ENCODE peak calls at places on chromosome 3, in seven cellular contexts. M is GM23338, B is HL-60, X is Panc1, W is suprapubic skin, T is spleen, Z is transverse colon. P is an unnamed sample.

GRCh38 chr3:9747267-9747666 is 2.5 kb upstream of the OGG1 start:
- DNase-seq in M (no peak), B (no peak), T (no peak), X (no peak), Z (no peak), W (no peak), P (no peak)

GRCh38 chr3:82082796-82083195 is 321.4 kb upstream of the GBE1 start:
- DNase-seq in X (no peak), M (no peak), B (no peak), W (no peak), T (no peak), Z (no peak), P (no peak)

GRCh38 chr3:8938021-8938420 is 25.3 kb downstream of the RAD18 start:
- DNase-seq in W (no peak), Z (no peak), B (no peak), T (no peak), M (peak), X (no peak), P (no peak)

GRCh38 chr3:179292440-179292839 is 30.4 kb upstream of the ZNF639 start:
- DNase-seq in T (no peak), W (no peak), Z (no peak), X (no peak), B (no peak), M (no peak), P (no peak)

GRCh38 chr3:158678687-158679086 is 6.2 kb upstream of the LXN start:
- DNase-seq in B (no peak), W (no peak), Z (no peak), X (no peak), T (no peak), M (no peak), P (no peak)

GRCh38 chr3:184636774-184637316 is 75.0 kb downstream of the MAGEF1 start:
- DNase-seq in T (no peak), Z (no peak), W (no peak), M (no peak), X (no peak), B (peak), P (peak)

GRCh38 chr3:72860846-72861245 is 12.6 kb upstream of the SHQ1 start:
- DNase-seq in Z (no peak), W (no peak), T (no peak), B (no peak), X (no peak), M (no peak), P (no peak)

GRCh38 chr3:32432711-32433530 is 41.3 kb downstream of the CMTM7 start:
- DNase-seq in M (no peak), B (peak), X (no peak), W (no peak), Z (no peak), T (no peak), P (no peak)

GRCh38 chr3:57682284-57682683 is 10.6 kb downstream of the DENND6A start:
- DNase-seq in B (no peak), W (no peak), M (no peak), X (no peak), T (no peak), Z (no peak), P (no peak)

GRCh38 chr3:46400000-46400734 is 6.7 kb downstream of the CCR5AS start:
- DNase-seq in X (no peak), W (no peak), T (no peak), B (no peak), Z (no peak), M (no peak), P (no peak)

GRCh38 chr3:31980530-31981205 is 394 bp downstream of the OSBPL10 start:
- DNase-seq in T (peak), X (no peak), M (peak), Z (peak), B (peak), W (peak), P (peak)

GRCh38 chr3:57068437-57069089 is 8.1 kb downstream of the SPATA12 start:
- DNase-seq in M (no peak), T (peak), W (peak), Z (peak), X (peak), B (peak), P (no peak)

GRCh38 chr3:120524171-120524923 is 71.8 kb upstream of the NDUFB4 start:
- DNase-seq in W (no peak), M (no peak), T (no peak), B (no peak), Z (no peak), X (no peak), P (no peak)

GRCh38 chr3:53880396-53881345 is 1.3 kb downstream of the ACTR8 start:
- DNase-seq in W (no peak), Z (no peak), M (peak), T (no peak), B (no peak), X (no peak), P (no peak)

GRCh38 chr3:278300-279064 is 81.9 kb downstream of the CHL1 start:
- DNase-seq in Z (peak), T (no peak), B (no peak), W (no peak), X (no peak), M (no peak), P (no peak)

GRCh38 chr3:187794731-187795130 is 49.5 kb upstream of the BCL6 start:
- DNase-seq in Z (no peak), B (no peak), M (no peak), T (no peak), W (no peak), X (no peak), P (no peak)

GRCh38 chr3:187789872-187790271 is 44.6 kb upstream of the BCL6 start:
- DNase-seq in Z (no peak), B (no peak), W (no peak), X (no peak), T (no peak), M (no peak), P (no peak)

DNA sequence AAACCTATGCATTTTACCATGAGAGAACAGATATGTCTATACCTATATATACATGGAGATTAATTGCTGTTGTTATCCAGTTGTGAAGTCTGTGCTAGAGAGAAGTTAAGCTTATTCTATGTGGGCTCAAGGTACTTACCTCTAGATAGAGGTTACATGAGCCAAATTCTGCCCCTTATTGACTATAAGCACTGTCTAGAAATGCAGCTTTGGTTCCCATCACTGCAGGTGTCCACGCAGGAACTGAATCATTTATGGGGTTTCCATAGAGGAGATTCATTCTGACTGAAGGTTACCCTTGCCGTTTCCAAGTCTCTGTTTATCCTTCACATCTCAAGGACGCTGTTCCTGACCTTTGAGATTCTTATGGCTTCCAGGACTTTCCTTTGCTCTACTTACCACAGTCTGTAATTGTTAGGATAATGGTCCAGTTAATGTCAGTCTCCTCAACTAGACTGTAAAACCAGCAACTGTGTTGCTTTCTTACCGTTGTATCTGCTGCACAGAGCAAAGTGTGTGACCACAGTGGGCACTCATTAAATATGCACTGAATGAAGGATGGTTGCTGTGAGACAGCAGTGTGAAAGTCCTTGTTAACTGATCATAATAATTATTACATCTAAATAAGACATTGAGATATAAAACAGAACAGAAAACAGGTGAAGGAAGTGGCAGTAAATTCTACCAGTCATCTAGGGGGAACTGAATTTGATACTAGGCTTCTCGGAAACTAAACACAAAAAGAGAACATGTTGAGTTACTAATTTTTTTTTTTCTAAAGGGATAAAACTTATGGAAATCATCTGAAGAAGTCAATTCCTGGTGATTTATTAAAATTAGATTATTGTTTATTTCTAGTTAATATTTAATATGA is 44.0 kb upstream of the BCL6 start:
- DNase-seq in Z (no peak), X (no peak), T (no peak), B (no peak), M (no peak), W (no peak), P (no peak)
- H3K27ac ChIP-seq in Z (no peak), X (no peak), T (peak), B (no peak), M (no peak), W (no peak), P (no peak)

GRCh38 chr3:4828279-4829030 is 150.8 kb upstream of the BHLHE40 start:
- DNase-seq in M (no peak), T (no peak), Z (no peak), B (peak), W (no peak), X (no peak), P (no peak)
- TF ChIP-seq POLR2AphosphoS5 in M (no peak), T (peak), Z (no peak), B (no peak), W (no peak), X (no peak), P (no peak)

GRCh38 chr3:65030847-65031463 is 343.2 kb upstream of the ADAMTS9 start:
- DNase-seq in Z (no peak), W (no peak), M (no peak), B (no peak), X (no peak), T (no peak), P (no peak)
- H3K27ac ChIP-seq in Z (no peak), W (no peak), M (no peak), B (no peak), X (no peak), T (no peak), P (no peak)

DNA sequence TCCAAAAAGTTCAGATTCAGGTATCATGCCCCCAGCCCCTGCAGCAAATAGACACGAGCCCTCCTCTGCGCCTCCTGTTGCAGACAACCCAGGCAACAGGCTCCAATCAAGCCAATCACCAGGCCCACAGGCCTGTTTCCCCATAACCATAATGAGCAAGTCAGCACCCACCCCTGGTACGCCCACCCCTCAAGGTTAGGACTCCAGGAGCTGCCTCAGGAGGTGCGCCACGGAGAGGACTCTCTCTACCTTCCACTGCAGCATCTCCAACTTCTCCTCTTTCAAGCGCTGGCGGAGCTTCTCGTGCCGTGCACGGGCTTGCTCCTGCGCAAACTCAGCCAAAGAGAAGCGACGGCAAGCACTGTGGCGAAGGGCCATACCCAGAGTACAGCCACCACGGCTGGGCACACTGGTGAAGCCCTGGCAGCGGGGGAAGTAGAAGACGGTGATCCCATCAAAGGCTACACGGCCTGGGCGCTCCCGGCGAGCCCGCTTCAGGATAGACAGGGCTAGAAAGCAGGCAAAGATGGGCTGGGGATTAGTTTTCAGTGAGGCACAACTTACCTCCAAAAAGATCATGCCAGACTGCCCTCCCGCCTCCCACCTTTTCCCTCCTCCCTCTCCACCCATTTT is 8.5 kb downstream of the CSRNP1 start:
- DNase-seq in X (no peak), Z (peak), M (no peak), B (no peak), W (no peak), T (peak), P (no peak)
- TF ChIP-seq POLR2AphosphoS5 in X (no peak), Z (no peak), M (no peak), B (no peak), W (no peak), T (no peak), P (no peak)

GRCh38 chr3:170640737-170641171 is 54.9 kb upstream of the SLC7A14 start:
- DNase-seq in T (no peak), W (no peak), Z (no peak), B (no peak), M (no peak), X (no peak), P (no peak)

GRCh38 chr3:170634663-170635096 is 48.8 kb upstream of the SLC7A14 start:
- DNase-seq in Z (no peak), T (no peak), M (no peak), B (no peak), W (no peak), X (no peak), P (no peak)

GRCh38 chr3:170636609-170637008 is 50.7 kb upstream of the SLC7A14 start:
- DNase-seq in W (no peak), Z (no peak), T (no peak), B (no peak), M (no peak), X (no peak), P (no peak)

GRCh38 chr3:170639003-170639402 is 53.1 kb upstream of the SLC7A14 start:
- DNase-seq in B (no peak), X (no peak), W (no peak), Z (no peak), T (no peak), M (no peak), P (no peak)

DNA sequence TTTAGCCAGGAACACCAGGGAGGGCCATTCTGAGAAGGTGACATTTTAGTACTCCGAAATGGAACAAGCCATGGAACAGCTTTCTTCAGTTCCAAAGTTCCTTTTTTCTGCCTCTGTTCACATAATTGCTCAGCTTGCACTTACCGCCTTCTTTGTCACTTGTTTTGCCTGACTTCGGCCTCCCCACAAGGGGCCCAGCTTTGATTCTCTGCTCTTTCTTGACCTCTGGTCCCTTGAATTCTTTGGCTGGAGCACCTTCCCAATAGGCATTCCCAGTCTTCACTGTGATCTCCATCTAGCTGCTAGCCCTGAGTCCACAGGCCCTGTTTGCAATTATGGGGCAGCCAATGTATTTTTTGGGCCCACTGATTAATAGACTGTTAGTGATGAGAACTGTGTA is 51.4 kb upstream of the SLC7A14 start:
- DNase-seq in B (no peak), T (no peak), M (no peak), X (no peak), W (no peak), Z (no peak), P (no peak)
- H3K27ac ChIP-seq in B (no peak), T (no peak), M (no peak), X (no peak), W (no peak), Z (no peak), P (no peak)

DNA sequence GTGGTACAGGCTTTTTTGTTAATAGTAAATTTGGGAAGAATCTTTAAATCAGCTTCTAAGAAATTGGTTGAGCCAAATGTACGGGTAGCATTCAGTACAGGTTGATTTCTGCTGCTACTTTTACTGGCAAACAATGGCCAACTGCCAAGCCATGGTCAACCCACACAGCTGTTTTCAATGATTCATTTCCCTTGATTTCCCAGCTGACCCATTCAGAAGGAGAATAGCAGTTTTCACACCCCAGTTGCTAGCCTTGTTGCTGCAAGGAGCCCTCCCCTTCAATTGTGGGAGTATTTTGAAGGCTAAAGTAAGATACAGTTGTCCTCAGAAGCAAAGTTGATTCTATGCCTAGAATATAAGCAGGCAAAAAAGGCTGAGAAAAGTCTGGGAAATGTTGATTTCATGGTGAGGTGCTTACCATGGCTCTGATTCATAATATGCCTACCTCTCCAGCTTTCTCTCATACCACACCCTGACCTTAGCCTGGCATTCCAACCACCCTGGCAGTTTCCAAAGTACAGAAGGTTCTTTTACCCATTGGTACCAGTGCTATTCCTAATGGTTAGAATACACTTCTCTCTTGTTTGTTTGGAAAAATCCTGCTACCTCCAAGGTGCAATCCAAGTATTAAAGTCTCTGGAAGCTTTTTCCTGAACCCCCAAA is 320.3 kb upstream of the TGFBR2 start:
- DNase-seq in X (peak), W (peak), B (no peak), Z (peak), M (no peak), T (no peak), P (peak)
- TF ChIP-seq POLR2AphosphoS5 in X (peak), W (peak), B (no peak), Z (peak), M (no peak), T (peak), P (peak)

GRCh38 chr3:125232394-125232793 is 19.8 kb upstream of the SLC12A8 start:
- DNase-seq in M (no peak), T (no peak), B (no peak), W (no peak), X (no peak), Z (no peak), P (no peak)

GRCh38 chr3:125229168-125229567 is 16.6 kb upstream of the SLC12A8 start:
- DNase-seq in W (no peak), M (peak), B (no peak), X (no peak), Z (no peak), T (no peak), P (no peak)

GRCh38 chr3:125229707-125230106 is 17.2 kb upstream of the SLC12A8 start:
- DNase-seq in W (no peak), T (no peak), X (no peak), Z (no peak), M (peak), B (no peak), P (no peak)

GRCh38 chr3:125234831-125235230 is 22.3 kb upstream of the SLC12A8 start:
- DNase-seq in T (no peak), Z (no peak), X (no peak), M (no peak), W (no peak), B (no peak), P (no peak)

GRCh38 chr3:125231895-125232294 is 19.3 kb upstream of the SLC12A8 start:
- DNase-seq in T (no peak), Z (no peak), B (no peak), X (no peak), W (no peak), M (no peak), P (no peak)
- H3K27ac ChIP-seq in T (no peak), Z (no peak), B (no peak), X (no peak), W (no peak), M (no peak), P (no peak)

GRCh38 chr3:14431928-14432834 is 29.8 kb downstream of the SLC6A6 start:
- DNase-seq in W (peak), B (peak), T (peak), M (no peak), Z (peak), X (peak), P (peak)
- TF ChIP-seq POLR2AphosphoS5 in W (peak), B (peak), T (peak), M (no peak), Z (peak), X (no peak), P (no peak)